ENCODE peak calls at places on chromosomes 7 and 10, in eight cellular contexts. B is tibial nerve, U is uterus, C is transverse colon, L is IMR-90, T is HCT116, D is heart left ventricle, Y is NB4. I is an unnamed sample.

GRCh38 chr7:21971780-21972396 is 26.2 kb upstream of the CDCA7L start:
- DNase-seq in L (no peak), D (no peak), B (no peak), T (peak; percentile 77), Y (no peak), C (no peak), U (no peak), I (no peak)

GRCh38 chr7:21543528-21544302 is 876 bp downstream of the DNAH11 start:
- DNase-seq in Y (no peak), B (no peak), U (no peak), C (no peak), D (no peak), L (no peak), T (no peak), I (peak; percentile 18)

GRCh38 chr7:963236-964078 is 9.0 kb upstream of the ADAP1 start:
- DNase-seq in C (no peak), T (no peak), Y (no peak), U (no peak), L (no peak), D (peak; percentile 24), B (no peak), I (no peak)

GRCh38 chr7:41886906-41887311 is 184.0 kb upstream of the INHBA start:
- DNase-seq in D (peak; percentile 71), C (peak; percentile 73), B (peak; percentile 43), T (no peak), L (peak; percentile 98), U (peak; percentile 67), Y (no peak), I (no peak)

GRCh38 chr7:389911-390601 is 100.1 kb downstream of the FOXL3 start:
- DNase-seq in U (peak; percentile 9), L (no peak), D (peak; percentile 16), B (no peak), Y (no peak), T (no peak), C (peak; percentile 6), I (no peak)

GRCh38 chr10:6014241-6014761 is 37.0 kb upstream of the IL15RA start:
- DNase-seq in C (peak; percentile 68), D (no peak), U (peak; percentile 79), Y (peak; percentile 54), T (peak; percentile 29), L (peak; percentile 42), B (peak; percentile 42), I (peak; percentile 80)

GRCh38 chr7:835491-836401 is 3.5 kb downstream of the SUN1 start:
- DNase-seq in D (peak; percentile 9), L (no peak), B (no peak), T (no peak), Y (peak; percentile 34), C (peak; percentile 32), U (no peak), I (no peak)

GRCh38 chr10:102395677-102396197 is at the start of gene NFKB2:
- DNase-seq in C (no peak), D (no peak), B (no peak), L (no peak), U (no peak), Y (no peak), T (no peak), I (no peak)

GRCh38 chr7:2607122-2607912 is 24.5 kb upstream of the TTYH3 start:
- DNase-seq in U (peak; percentile 73), D (peak; percentile 88), Y (no peak), C (peak; percentile 67), B (no peak), L (no peak), T (no peak), I (no peak)

GRCh38 chr7:28136885-28137284 is 43.7 kb downstream of the JAZF1 start:
- DNase-seq in B (no peak), T (no peak), U (no peak), C (no peak), L (no peak), D (no peak), Y (peak; percentile 71), I (peak; percentile 18)

GRCh38 chr10:71278691-71279588 is 40.1 kb upstream of the SLC29A3 start:
- DNase-seq in Y (no peak), B (no peak), L (no peak), T (no peak), U (no peak), D (no peak), C (no peak), I (no peak)

GRCh38 chr7:120110169-120110568 is 162.8 kb upstream of the KCND2 start:
- DNase-seq in L (no peak), U (no peak), D (no peak), C (no peak), Y (no peak), T (no peak), B (no peak), I (no peak)

GRCh38 chr10:33489606-33490176 is 155.2 kb upstream of the NRP1 start:
- DNase-seq in C (no peak), D (no peak), Y (no peak), U (peak; percentile 51), L (peak; percentile 21), T (no peak), B (no peak), I (no peak)
- TF ChIP-seq POLR2A in C (no peak), D (no peak), Y (no peak), U (no peak), L (no peak), T (no peak), B (no peak), I (no peak)

DNA sequence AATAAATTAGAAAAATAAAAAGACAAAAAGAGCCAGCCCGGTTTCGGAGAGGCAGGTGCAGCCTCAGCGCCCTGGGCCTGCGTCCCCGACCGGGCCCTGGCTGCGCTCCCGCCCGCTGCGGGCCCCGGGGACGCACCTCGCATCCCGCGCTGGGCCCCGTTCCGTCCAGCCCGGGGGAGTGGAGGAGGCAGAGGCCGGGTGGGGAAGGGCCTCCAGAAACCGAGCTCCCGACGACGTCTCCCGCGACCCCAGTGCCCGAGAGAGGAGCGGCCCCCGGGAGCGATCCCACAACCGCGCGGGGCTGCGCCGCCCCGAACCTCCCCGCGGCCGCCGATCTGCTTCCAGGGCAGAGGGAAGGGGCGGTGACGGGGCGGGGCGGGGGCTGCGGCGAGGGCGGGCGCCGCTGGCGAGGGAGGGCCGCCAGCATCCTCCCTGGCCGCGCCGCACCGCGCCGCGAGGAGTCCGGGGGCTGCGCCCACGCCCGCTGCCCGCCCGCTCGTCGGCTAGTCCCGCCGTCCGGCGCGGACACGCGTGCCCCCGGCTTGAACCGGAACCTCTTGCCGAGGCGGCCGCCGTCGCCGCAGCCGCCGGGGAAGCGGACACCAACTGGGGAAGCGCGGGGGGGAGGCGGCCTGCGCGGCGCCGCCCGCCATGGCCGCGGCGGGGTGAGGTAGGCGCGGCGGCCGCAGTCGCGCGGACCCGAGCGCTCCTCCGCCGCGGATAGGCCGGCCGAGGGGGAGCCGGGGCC is at the start of gene CCNY:
- DNase-seq in C (peak; percentile 85), L (peak; percentile 56), Y (peak; percentile 77), B (peak; percentile 66), D (peak; percentile 88), T (no peak), U (peak; percentile 78), I (peak; percentile 83)
- TF ChIP-seq POLR2A in C (peak; percentile 73), L (peak; percentile 77), Y (peak; percentile 19), B (peak; percentile 40), D (peak; percentile 73), T (peak; percentile 65), U (peak; percentile 18), I (peak; percentile 58)

DNA sequence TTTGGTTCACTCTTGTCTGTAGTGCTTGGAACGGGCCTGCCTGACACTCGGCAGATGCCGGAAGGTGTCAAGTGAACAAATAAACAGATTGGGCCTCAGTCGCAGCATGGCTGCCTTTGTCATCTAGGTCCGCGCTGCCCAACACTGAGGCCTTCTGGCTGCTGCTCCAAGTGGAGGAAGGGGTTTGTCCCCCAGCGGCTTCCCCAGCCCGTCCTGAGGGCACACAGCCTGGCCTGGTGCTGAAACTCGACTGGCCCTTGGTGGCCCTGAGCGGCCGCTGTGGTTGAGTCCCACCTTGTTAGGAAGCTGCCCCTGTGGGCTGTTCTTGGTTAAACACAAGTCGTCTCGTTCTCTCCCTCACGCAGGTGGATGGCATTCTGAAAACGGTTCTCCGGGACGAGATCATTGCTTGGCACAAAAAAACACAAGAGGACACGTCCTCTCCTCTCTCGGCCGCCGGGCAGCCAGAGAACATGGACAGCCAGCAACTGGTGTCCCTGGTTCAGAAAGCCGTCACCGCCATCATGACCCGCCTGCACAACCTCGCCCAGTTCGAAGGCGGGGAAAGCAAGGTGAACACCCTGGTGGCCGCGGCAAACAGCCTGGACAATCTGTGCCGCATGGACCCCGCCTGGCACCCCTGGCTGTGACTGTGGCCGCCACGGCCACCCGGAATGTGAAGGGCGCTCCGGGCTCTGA is 132.1 kb downstream of the SMURF1 start:
- DNase-seq in T (no peak), Y (no peak), L (no peak), C (no peak), U (no peak), B (no peak), D (no peak), I (no peak)
- TF ChIP-seq POLR2A in T (no peak), Y (no peak), L (no peak), C (no peak), U (no peak), B (no peak), D (no peak), I (no peak)

GRCh38 chr7:5596046-5596895 is 172.6 kb upstream of the TNRC18 start:
- DNase-seq in D (peak; percentile 86), Y (peak; percentile 99), U (peak; percentile 92), T (peak; percentile 71), L (peak; percentile 95), B (peak; percentile 74), C (peak; percentile 67), I (peak; percentile 74)

GRCh38 chr7:5596896-5597246 is 173.2 kb upstream of the TNRC18 start:
- DNase-seq in L (no peak), Y (no peak), B (no peak), T (no peak), U (no peak), D (no peak), C (no peak), I (no peak)

GRCh38 chr7:5595545-5596045 is 172.0 kb upstream of the TNRC18 start:
- DNase-seq in B (no peak), T (no peak), L (peak; percentile 76), D (no peak), U (no peak), Y (peak; percentile 99), C (no peak), I (peak; percentile 59)

GRCh38 chr7:5597772-5598171 is 174.1 kb upstream of the TNRC18 start:
- DNase-seq in Y (peak; percentile 26), D (no peak), L (no peak), U (no peak), C (no peak), T (no peak), B (no peak), I (peak; percentile 29)

DNA sequence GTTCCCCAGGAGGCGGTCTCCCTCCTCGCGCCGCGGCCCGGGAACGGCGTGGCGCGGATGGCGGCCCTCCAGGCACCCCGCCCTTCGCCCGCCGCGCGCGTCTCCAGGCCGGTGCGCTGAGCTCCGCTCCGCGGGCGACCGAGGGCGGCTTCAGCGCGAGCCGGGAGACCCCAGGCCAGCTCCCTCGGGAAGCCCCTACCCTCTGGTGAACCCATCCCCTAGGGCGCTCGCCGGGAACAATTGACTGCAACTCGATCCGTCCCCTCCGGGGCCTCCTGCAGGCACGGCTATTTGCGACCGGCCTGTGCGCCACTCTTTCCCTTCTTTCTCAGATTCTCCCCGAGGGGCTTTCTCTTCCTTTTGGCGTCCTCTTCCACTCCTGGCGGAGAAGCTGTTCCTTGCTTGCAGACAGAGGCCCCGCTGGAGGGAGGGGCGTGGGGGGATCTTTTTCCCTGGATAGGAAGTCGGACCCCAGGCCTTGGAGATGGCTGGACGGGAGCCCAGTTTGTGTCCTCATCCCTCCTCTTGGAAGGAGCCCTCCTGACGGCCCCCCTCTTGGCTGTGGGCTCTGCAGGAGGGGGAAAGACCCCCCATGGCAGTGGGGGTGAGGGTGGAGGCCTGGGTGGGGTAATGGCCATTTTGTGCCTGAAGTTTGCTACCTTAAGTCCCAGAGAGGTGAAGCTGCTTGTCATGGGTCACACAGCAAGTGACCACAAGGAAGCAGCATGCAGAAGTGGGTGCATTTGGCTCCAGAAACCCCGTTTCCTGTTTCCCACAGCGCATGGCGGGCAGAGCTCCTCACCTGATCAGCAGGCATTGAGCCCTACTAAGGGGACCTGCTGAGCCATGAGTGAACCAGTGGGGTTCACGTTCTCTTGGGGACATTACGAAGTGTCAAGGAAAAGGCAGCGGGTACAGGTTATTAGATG is 171.2 kb upstream of the TNRC18 start:
- DNase-seq in D (no peak), Y (peak; percentile 86), T (no peak), C (no peak), L (peak; percentile 38), U (no peak), B (no peak), I (peak; percentile 53)
- TF ChIP-seq POLR2A in D (no peak), Y (peak; percentile 2), T (no peak), C (no peak), L (no peak), U (no peak), B (no peak), I (no peak)

I was measured in erythroblast.